ENCODE peak calls at places on chromosomes 11 and 22, in eight cellular contexts. Z is effector memory CD4-positive, alpha-beta T cell; L is HS-5; E is lower leg skin; Q is GM23338; A is left cardiac atrium; U is K562; V is lung. C is an unnamed sample.

GRCh38 chr22:19686946-19687345 is 27.4 kb upstream of the SEPTIN5 start:
- DNase-seq in Z (no peak), L (no peak), E (no peak), Q (no peak), A (no peak), U (peak), V (no peak), C (no peak)

GRCh38 chr11:66325140-66325754 is 8.4 kb upstream of the CD248 start:
- DNase-seq in Z (no peak), L (no peak), E (no peak), Q (no peak), A (no peak), U (no peak), V (no peak), C (no peak)

GRCh38 chr22:25673721-25674120 is 68.3 kb upstream of the MYO18B start:
- DNase-seq in Z (no peak), L (no peak), E (no peak), Q (no peak), A (no peak), U (no peak), V (no peak), C (no peak)

GRCh38 chr11:106133529-106133928 is 56.1 kb downstream of the AASDHPPT start:
- DNase-seq in Z (no peak), L (no peak), E (no peak), Q (peak), A (no peak), U (peak), V (no peak), C (no peak)

GRCh38 chr11:119808431-119809185 is 79.6 kb upstream of the NECTIN1 start:
- DNase-seq in Z (no peak), L (no peak), E (no peak), Q (no peak), A (no peak), U (no peak), V (no peak), C (no peak)

GRCh38 chr11:120098503-120099054 is 39.3 kb downstream of the TRIM29 start:
- DNase-seq in Z (no peak), L (no peak), E (no peak), Q (no peak), A (no peak), U (no peak), V (no peak), C (no peak)

GRCh38 chr11:57527056-57527631 is 3.4 kb downstream of the TIMM10 start:
- DNase-seq in Z (peak), L (no peak), E (peak), Q (peak), A (peak), U (peak), V (peak), C (peak)

GRCh38 chr11:12789574-12789973 is 115.4 kb downstream of the TEAD1 start:
- DNase-seq in Z (no peak), L (no peak), E (no peak), Q (no peak), A (no peak), U (no peak), V (no peak), C (no peak)

GRCh38 chr11:128338806-128339205 is 248.6 kb downstream of the ETS1 start:
- DNase-seq in Z (no peak), L (no peak), E (no peak), Q (no peak), A (no peak), U (no peak), V (no peak), C (no peak)

GRCh38 chr11:119471329-119471728 is 48.4 kb upstream of the THY1 start:
- DNase-seq in Z (no peak), L (no peak), E (peak), Q (peak), A (no peak), U (no peak), V (no peak), C (no peak)

GRCh38 chr11:128180446-128181089 is 406.8 kb downstream of the ETS1 start:
- DNase-seq in Z (no peak), L (peak), E (no peak), Q (no peak), A (no peak), U (no peak), V (no peak), C (no peak)

GRCh38 chr22:42066937-42067336 is 3.7 kb downstream of the NAGA start:
- DNase-seq in Z (no peak), L (no peak), E (peak), Q (no peak), A (no peak), U (no peak), V (no peak), C (no peak)

GRCh38 chr11:15830730-15831443 is 525.5 kb downstream of the SOX6 start:
- DNase-seq in Z (no peak), L (no peak), E (no peak), Q (no peak), A (no peak), U (no peak), V (peak), C (no peak)

GRCh38 chr11:65047581-65048422 is 6.8 kb downstream of the SAC3D1 start:
- DNase-seq in Z (peak), L (no peak), E (peak), Q (peak), A (peak), U (peak), V (no peak), C (no peak)

GRCh38 chr22:44930016-44930710 is 79.6 kb downstream of the PHF21B start:
- DNase-seq in Z (no peak), L (no peak), E (no peak), Q (no peak), A (no peak), U (no peak), V (no peak), C (no peak)

GRCh38 chr11:78270993-78271392 is 82.3 kb downstream of the USP35 start:
- DNase-seq in Z (no peak), L (no peak), E (no peak), Q (no peak), A (no peak), U (no peak), V (no peak), C (no peak)

GRCh38 chr11:35276396-35276795 is 137.4 kb downstream of the CD44 start:
- DNase-seq in Z (peak), L (no peak), E (peak), Q (no peak), A (no peak), U (no peak), V (peak), C (peak)

GRCh38 chr11:2137202-2138071 is 1.8 kb downstream of the IGF2 start:
- DNase-seq in Z (no peak), L (no peak), E (no peak), Q (peak), A (peak), U (peak), V (peak), C (no peak)

GRCh38 chr22:44444341-44445306 is 53.4 kb downstream of the RTL6 start:
- DNase-seq in Z (no peak), L (no peak), E (peak), Q (peak), A (no peak), U (peak), V (no peak), C (no peak)

GRCh38 chr11:119148855-119149370 is at the start of gene ABCG4:
- DNase-seq in Z (no peak), L (no peak), E (no peak), Q (peak), A (peak), U (peak), V (no peak), C (peak)

GRCh38 chr22:38567531-38568245 is 2.3 kb downstream of the DMC1 start:
- DNase-seq in Z (no peak), L (no peak), E (no peak), Q (peak), A (no peak), U (no peak), V (no peak), C (no peak)

GRCh38 chr22:30116362-30117117 is 36.3 kb downstream of the HORMAD2 start:
- DNase-seq in Z (no peak), L (peak), E (no peak), Q (no peak), A (no peak), U (no peak), V (no peak), C (no peak)